ENCODE peak calls at places on chromosomes 3 and 15, in five cellular contexts. O is endothelial cell, N is AG09309, H is brain microvascular endothelial cell, T is right atrium auricular region. C is an unnamed sample.

GRCh38 chr3:39146611-39147373 is 6.6 kb downstream of the CSRNP1 start:
- DNase-seq in N (peak), H (peak), O (no peak), T (peak), C (peak)

GRCh38 chr3:197942956-197943556 is 6.9 kb upstream of the RPL35A start:
- DNase-seq in H (peak), N (no peak), O (peak), T (no peak), C (peak)

GRCh38 chr3:165643433-165643824 is 193.8 kb downstream of the BCHE start:
- DNase-seq in N (no peak), H (peak), T (no peak), O (no peak), C (no peak)

GRCh38 chr3:14460342-14461005 is 58.1 kb downstream of the SLC6A6 start:
- DNase-seq in N (peak), H (peak), O (no peak), T (peak), C (no peak)

GRCh38 chr3:142467738-142468137 is 19.9 kb upstream of the XRN1 start:
- DNase-seq in T (no peak), N (no peak), O (no peak), H (no peak), C (no peak)

GRCh38 chr3:53713626-53714025 is 132.6 kb downstream of the CHDH start:
- DNase-seq in O (no peak), H (no peak), N (no peak), T (no peak), C (no peak)

GRCh38 chr3:136860541-136860940 is 1.5 kb upstream of the NCK1 start:
- DNase-seq in T (no peak), H (no peak), O (no peak), N (no peak), C (no peak)

GRCh38 chr3:150611666-150612065 is 8.5 kb downstream of the SELENOT start:
- DNase-seq in N (no peak), T (no peak), O (no peak), H (no peak), C (no peak)

GRCh38 chr3:15693340-15693739 is 91.8 kb downstream of the BTD start:
- DNase-seq in T (no peak), N (no peak), H (no peak), O (no peak), C (no peak)

GRCh38 chr3:15405448-15406050 is 21.8 kb downstream of the METTL6 start:
- DNase-seq in T (no peak), N (peak), O (peak), H (peak), C (peak)

GRCh38 chr15:77944002-77944867 is 133.3 kb downstream of the TBC1D2B start:
- DNase-seq in H (peak), T (peak), N (peak), O (peak), C (peak)

GRCh38 chr3:148309390-148310035 is 388.2 kb upstream of the AGTR1 start:
- DNase-seq in N (peak), H (peak), O (peak), T (no peak), C (peak)

GRCh38 chr3:122694966-122695365 is 14.3 kb downstream of the PARP14 start:
- DNase-seq in H (no peak), N (no peak), O (no peak), T (no peak), C (no peak)

GRCh38 chr3:141825216-141826011 is 51.0 kb upstream of the ATP1B3 start:
- DNase-seq in O (no peak), H (no peak), T (no peak), N (no peak), C (no peak)

DNA sequence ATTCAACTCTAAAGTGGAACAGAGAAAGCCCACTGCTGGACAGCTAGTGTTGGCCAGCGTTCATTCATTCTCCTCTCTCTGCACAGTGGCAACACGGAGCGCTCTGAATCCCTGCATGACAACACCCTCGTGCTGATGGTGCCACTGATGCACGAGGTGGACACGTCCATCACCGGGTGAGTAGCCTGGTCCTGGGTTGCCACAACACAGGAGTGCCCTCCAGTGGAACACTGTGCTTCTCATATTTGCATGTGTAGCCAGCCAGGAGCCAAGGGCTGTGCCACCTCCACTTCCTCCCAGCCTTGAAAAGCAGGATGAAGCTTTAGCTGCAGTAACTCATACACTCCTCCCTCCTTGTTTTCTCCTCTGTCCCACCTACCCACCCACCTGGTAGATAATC is 120.0 kb upstream of the CTDSPL start:
- DNase-seq in N (no peak), T (peak), H (no peak), O (peak), C (peak)
- TF ChIP-seq CTCF in N (peak), T (peak), H (peak), O (no peak), C (no peak)

DNA sequence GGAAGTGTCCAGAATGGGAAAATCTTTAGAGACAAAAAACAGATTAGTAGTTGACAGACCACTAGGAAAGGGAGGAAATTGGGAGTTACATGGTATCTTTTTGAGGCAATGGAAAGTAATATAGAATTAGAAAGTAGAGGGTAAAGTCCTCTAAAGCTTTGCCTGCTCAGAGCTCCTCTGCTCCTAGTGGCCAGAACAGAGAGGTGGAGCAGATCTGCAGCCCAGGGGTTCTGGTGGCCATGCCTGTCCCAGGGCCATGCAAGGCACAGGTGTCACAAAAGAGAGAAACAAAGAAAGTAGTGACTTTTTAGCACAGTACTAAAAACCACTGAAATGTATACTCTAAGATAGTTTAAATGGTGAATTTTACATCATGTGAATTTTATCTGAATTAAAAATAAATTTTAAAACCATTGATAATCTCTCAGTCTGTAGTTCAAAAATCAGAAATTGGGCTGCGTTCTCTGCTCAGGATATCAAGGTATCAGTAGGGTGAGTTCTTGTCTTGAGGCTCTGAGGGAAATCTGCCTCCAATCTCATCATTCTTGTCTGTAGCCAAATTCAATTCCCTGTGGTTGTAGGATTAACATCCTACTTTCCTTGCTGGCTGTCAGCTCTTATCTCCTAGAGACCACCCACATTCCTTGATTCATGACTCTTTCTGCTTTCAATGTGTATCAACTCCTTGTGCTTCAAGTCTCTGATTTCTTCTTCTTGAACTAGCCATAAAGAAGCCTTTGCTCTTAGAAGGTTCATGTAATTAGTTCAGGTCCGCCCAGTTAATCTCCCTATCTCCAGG is 23.6 kb downstream of the PYGO1 start:
- DNase-seq in N (no peak), H (no peak), O (no peak), T (no peak), C (no peak)
- TF ChIP-seq CTCF in N (no peak), H (peak), O (no peak), T (no peak), C (no peak)

DNA sequence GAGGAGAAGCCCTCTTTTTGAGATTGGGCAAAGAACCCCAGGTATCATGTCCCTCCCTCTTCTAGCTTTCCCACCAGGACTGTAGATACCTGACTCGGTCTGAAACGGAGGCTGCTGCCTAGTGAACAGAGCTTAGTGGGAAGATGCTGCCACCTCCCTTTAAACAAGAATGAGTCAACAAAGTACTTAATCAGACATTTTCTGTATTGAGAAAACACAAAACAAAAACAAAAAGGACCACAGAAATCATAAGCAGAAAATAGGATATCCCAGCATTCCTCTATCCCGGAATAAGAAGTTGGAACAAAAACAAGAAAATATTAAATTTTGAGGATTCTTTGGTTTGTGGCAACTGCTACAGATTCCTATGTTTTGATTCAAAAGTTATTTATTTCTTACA is 51.7 kb upstream of the COL8A1 start:
- DNase-seq in T (no peak), H (no peak), N (no peak), O (no peak), C (no peak)
- TF ChIP-seq CTCF in T (no peak), H (no peak), N (peak), O (no peak), C (no peak)

GRCh38 chr3:9957214-9957613 is 5.0 kb upstream of the PRRT3 start:
- DNase-seq in N (no peak), H (no peak), O (no peak), T (no peak), C (no peak)
- TF ChIP-seq CTCF in N (peak), H (peak), O (no peak), T (no peak), C (no peak)

DNA sequence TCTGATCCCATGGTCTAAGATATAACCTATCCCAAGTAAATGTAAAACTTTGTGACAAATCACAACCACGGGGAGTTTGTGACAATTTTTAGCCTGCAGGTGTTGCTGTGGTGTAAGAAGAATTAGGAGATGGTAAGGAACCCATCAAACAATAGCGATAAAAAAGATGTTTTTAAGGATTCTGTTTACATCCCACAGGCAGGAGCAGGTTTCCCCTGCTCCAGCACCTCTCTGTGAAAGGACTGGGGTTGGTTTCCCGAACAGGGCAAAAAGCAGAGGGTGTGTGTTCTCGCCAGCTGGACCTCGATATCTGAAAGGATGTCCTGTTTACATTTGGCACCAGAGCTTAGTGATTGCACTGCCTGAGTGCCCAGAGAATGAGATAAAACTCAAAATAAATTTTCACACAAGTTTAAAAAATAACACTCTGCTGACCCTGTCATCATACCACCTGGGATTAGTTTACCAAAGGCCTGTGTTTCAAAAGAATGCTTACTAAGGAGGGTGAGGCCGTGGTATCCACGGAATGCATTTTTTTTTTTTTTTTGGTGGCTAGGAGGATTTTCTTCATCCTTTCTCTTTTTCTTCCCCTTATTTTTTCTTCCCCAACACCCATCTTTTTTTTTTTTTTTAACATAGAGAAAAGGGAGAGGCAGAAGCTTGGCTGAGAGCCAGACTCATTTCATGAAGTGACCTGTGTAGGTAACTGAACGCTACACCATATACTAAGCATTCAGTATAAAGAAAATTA is 151.8 kb upstream of the DPH6 start:
- DNase-seq in O (peak), H (peak), T (no peak), N (peak), C (no peak)
- TF ChIP-seq CTCF in O (no peak), H (no peak), T (peak), N (peak), C (no peak)